ENCODE peak calls at places on chromosome 4, in ten cellular contexts. R is thoracic aorta, B is esophagus squamous epithelium, L is HL-60, O is suprapubic skin, F is lung, G is brain microvascular endothelial cell, I is NB4, H is AG10803, W is foreskin fibroblast. K is an unnamed sample.

GRCh38 chr4:55819634-55820033 is at the start of gene EXOC1L:
- DNase-seq in F (no peak), I (peak), L (no peak), O (no peak), H (no peak), R (no peak), B (no peak), G (peak), W (peak), K (no peak)

GRCh38 chr4:186952709-186953108 is 229.1 kb upstream of the FAT1 start:
- DNase-seq in F (no peak), B (no peak), G (no peak), H (no peak), R (no peak), I (no peak), O (no peak), L (no peak), W (no peak), K (no peak)

GRCh38 chr4:95107635-95108034 is 349.9 kb downstream of the BMPR1B start:
- DNase-seq in F (no peak), B (no peak), H (peak), G (peak), I (no peak), R (no peak), L (no peak), O (no peak), W (peak), K (no peak)

GRCh38 chr4:141391771-141392170 is 171.1 kb downstream of the ZNF330 start:
- DNase-seq in I (no peak), O (no peak), W (peak), H (peak), F (no peak), R (no peak), G (no peak), L (no peak), B (no peak), K (no peak)

GRCh38 chr4:184688447-184688846 is 38.9 kb downstream of the PRIMPOL start:
- DNase-seq in H (peak), O (no peak), L (no peak), F (no peak), R (no peak), G (peak), I (no peak), W (peak), B (no peak), K (no peak)

GRCh38 chr4:36285784-36286480 is 4.5 kb downstream of the DTHD1 start:
- DNase-seq in G (no peak), L (peak), I (peak), W (no peak), B (no peak), O (no peak), F (no peak), H (no peak), R (no peak), K (no peak)

GRCh38 chr4:118279920-118280432 is 72.8 kb downstream of the PRSS12 start:
- DNase-seq in O (no peak), I (peak), W (peak), F (no peak), G (no peak), B (no peak), H (no peak), L (peak), R (no peak), K (no peak)

GRCh38 chr4:74394476-74395136 is 29.7 kb downstream of the EREG start:
- DNase-seq in L (no peak), R (no peak), H (no peak), F (no peak), W (peak), G (peak), I (no peak), B (no peak), O (no peak), K (no peak)

GRCh38 chr4:123744664-123745290 is 348.2 kb downstream of the SPRY1 start:
- DNase-seq in W (no peak), H (peak), O (peak), G (no peak), R (no peak), I (peak), L (peak), B (no peak), F (peak), K (no peak)

GRCh38 chr4:43337707-43338106 is 445.2 kb downstream of the GRXCR1 start:
- DNase-seq in B (no peak), O (no peak), H (peak), F (no peak), W (peak), G (no peak), I (no peak), R (no peak), L (no peak), K (no peak)

GRCh38 chr4:25029479-25030282 is 1.1 kb downstream of the LGI2 start:
- DNase-seq in B (no peak), R (no peak), W (no peak), L (no peak), G (no peak), F (no peak), H (no peak), I (no peak), O (no peak), K (no peak)

GRCh38 chr4:87677731-87678130 is 27.7 kb downstream of the DMP1 start:
- DNase-seq in B (no peak), G (no peak), I (no peak), W (no peak), O (no peak), H (no peak), L (no peak), F (no peak), R (no peak), K (peak)

GRCh38 chr4:37219251-37219650 is 25.3 kb upstream of the NWD2 start:
- DNase-seq in F (no peak), H (no peak), O (no peak), R (no peak), W (no peak), I (no peak), B (no peak), G (no peak), L (no peak), K (no peak)

GRCh38 chr4:115780268-115780667 is 666.8 kb upstream of the NDST4 start:
- DNase-seq in R (no peak), F (no peak), G (no peak), L (no peak), W (no peak), H (no peak), O (no peak), B (no peak), I (no peak), K (no peak)

GRCh38 chr4:104967034-104967401 is 179.7 kb upstream of the TET2 start:
- DNase-seq in W (no peak), H (no peak), B (no peak), G (no peak), I (peak), F (no peak), O (no peak), R (no peak), L (no peak), K (no peak)

GRCh38 chr4:120704529-120704928 is 218.0 kb downstream of the PRDM5 start:
- DNase-seq in G (no peak), W (no peak), I (no peak), L (no peak), O (no peak), R (no peak), F (no peak), B (no peak), H (no peak), K (no peak)

GRCh38 chr4:70714061-70714468 is 7.7 kb upstream of the RUFY3 start:
- DNase-seq in L (no peak), O (no peak), F (no peak), H (peak), R (no peak), G (no peak), B (no peak), W (peak), I (peak), K (no peak)

GRCh38 chr4:75432683-75433082 is 81.5 kb downstream of the RCHY1 start:
- DNase-seq in H (peak), O (no peak), G (peak), F (no peak), B (no peak), I (peak), R (no peak), W (peak), L (no peak), K (no peak)

GRCh38 chr4:2042207-2042946 is 16.8 kb upstream of the NAT8L start:
- DNase-seq in R (no peak), F (no peak), B (no peak), I (peak), G (no peak), L (no peak), H (no peak), O (peak), W (peak), K (no peak)

GRCh38 chr4:110518889-110519490 is 43.0 kb downstream of the ENPEP start:
- DNase-seq in O (no peak), I (peak), F (no peak), R (no peak), B (no peak), L (no peak), G (peak), H (peak), W (peak), K (no peak)

GRCh38 chr4:16259531-16260246 is 33.4 kb upstream of the TAPT1 start:
- DNase-seq in B (no peak), L (no peak), G (peak), F (no peak), W (peak), R (no peak), O (no peak), H (peak), I (no peak), K (no peak)

GRCh38 chr4:150867148-150867547 is 147.9 kb downstream of the LRBA start:
- DNase-seq in F (no peak), B (no peak), R (no peak), G (peak), W (peak), O (no peak), L (peak), H (peak), I (peak), K (peak)

GRCh38 chr4:38152305-38152704 is 192.1 kb downstream of the PTTG2 start:
- DNase-seq in R (no peak), B (no peak), L (no peak), G (peak), W (no peak), F (no peak), H (peak), I (no peak), O (no peak), K (no peak)

GRCh38 chr4:94680131-94680862 is 77.5 kb upstream of the BMPR1B start:
- DNase-seq in I (no peak), R (no peak), H (no peak), F (no peak), G (no peak), O (no peak), W (no peak), B (no peak), L (no peak), K (no peak)

GRCh38 chr4:39698424-39699009 is 581 bp downstream of the UBE2K start:
- DNase-seq in R (no peak), I (peak), L (no peak), O (no peak), H (no peak), F (peak), B (no peak), W (peak), G (no peak), K (peak)

GRCh38 chr4:61200991-61201526 is 933 bp downstream of the ADGRL3 start:
- DNase-seq in R (no peak), L (peak), B (no peak), O (peak), I (no peak), W (peak), F (no peak), H (no peak), G (peak), K (no peak)

GRCh38 chr4:164215113-164215741 is 538.7 kb upstream of the SMIM31 start:
- DNase-seq in I (no peak), R (no peak), L (no peak), O (no peak), G (no peak), W (no peak), F (no peak), B (no peak), H (no peak), K (no peak)

GRCh38 chr4:26171953-26172352 is 148.9 kb upstream of the RBPJ start:
- DNase-seq in O (no peak), B (no peak), G (peak), I (no peak), R (no peak), L (no peak), F (no peak), W (peak), H (peak), K (no peak)

GRCh38 chr4:142396279-142396678 is 449.8 kb downstream of the INPP4B start:
- DNase-seq in O (no peak), B (no peak), W (peak), R (no peak), H (peak), I (no peak), F (no peak), L (no peak), G (no peak), K (no peak)

GRCh38 chr4:18127030-18127429 is 105.5 kb upstream of the LCORL start:
- DNase-seq in O (no peak), F (no peak), R (no peak), I (no peak), L (no peak), W (no peak), H (no peak), G (no peak), B (no peak), K (no peak)

GRCh38 chr4:80680934-80681333 is 345.4 kb downstream of the CFAP299 start:
- DNase-seq in W (no peak), H (no peak), F (no peak), L (no peak), G (no peak), O (no peak), R (no peak), B (no peak), I (no peak), K (no peak)

GRCh38 chr4:137529432-137529831 is 2.9 kb downstream of the PCDH18 start:
- DNase-seq in W (no peak), B (no peak), G (no peak), L (no peak), F (no peak), O (no peak), H (no peak), I (no peak), R (no peak), K (no peak)

GRCh38 chr4:4350909-4351308 is 36.0 kb upstream of the NSG1 start:
- DNase-seq in H (no peak), R (no peak), O (no peak), L (no peak), I (no peak), B (no peak), W (no peak), G (no peak), F (no peak), K (no peak)

GRCh38 chr4:87370071-87370470 is 20.9 kb downstream of the HSD17B11 start:
- DNase-seq in G (no peak), I (no peak), W (no peak), O (no peak), H (no peak), F (no peak), L (no peak), R (no peak), B (no peak), K (no peak)

GRCh38 chr4:25439913-25440477 is 62.9 kb downstream of the ANAPC4 start:
- DNase-seq in F (peak), L (peak), H (peak), I (peak), W (peak), G (peak), R (peak), B (no peak), O (no peak), K (peak)

GRCh38 chr4:121070274-121070673 is 2.1 kb downstream of the NDNF start:
- DNase-seq in L (no peak), F (peak), I (no peak), B (no peak), R (no peak), G (no peak), W (peak), H (no peak), O (no peak), K (no peak)

GRCh38 chr4:3629665-3630064 is 97.4 kb upstream of the LRPAP1 start:
- DNase-seq in O (no peak), R (no peak), F (no peak), G (no peak), H (no peak), I (no peak), B (no peak), W (no peak), L (no peak), K (no peak)

DNA sequence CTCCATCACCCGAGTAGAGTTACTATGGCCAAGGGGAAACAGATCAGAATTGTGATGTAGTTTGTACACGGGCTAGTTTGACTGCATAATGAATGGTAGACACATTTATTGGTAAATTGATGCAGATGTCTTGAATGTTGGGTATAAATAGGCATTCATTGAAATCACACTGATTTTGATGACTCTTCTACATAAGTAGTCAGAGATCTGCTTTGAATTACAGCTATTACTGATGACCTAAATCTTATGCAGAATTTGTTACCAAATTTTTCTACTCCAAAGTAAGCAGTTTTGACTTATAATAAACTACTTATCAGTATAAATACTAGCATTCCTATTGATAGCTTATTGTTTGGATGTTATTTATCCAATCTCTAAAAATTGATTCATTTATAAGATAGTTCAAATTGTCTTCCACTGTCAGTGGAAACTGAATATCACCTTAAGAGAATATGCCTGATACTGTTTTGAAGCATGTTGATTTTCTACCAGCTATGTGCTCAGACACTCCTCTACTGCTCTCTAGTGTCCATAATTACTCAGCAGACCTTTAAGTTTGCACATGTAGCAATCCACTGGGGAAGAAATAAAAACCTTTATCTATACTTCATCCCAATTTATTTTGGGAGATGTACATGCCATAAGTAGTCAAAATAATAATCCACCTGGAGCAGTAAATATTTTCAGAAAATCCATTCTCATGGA is 120.3 kb downstream of the RASL11B start:
- DNase-seq in H (peak), R (no peak), G (peak), W (peak), F (no peak), I (peak), B (no peak), O (no peak), L (no peak), K (no peak)
- TF ChIP-seq CTCF in H (peak), R (peak), G (peak), W (peak), F (peak), I (peak), B (peak), O (peak), L (peak), K (peak)

DNA sequence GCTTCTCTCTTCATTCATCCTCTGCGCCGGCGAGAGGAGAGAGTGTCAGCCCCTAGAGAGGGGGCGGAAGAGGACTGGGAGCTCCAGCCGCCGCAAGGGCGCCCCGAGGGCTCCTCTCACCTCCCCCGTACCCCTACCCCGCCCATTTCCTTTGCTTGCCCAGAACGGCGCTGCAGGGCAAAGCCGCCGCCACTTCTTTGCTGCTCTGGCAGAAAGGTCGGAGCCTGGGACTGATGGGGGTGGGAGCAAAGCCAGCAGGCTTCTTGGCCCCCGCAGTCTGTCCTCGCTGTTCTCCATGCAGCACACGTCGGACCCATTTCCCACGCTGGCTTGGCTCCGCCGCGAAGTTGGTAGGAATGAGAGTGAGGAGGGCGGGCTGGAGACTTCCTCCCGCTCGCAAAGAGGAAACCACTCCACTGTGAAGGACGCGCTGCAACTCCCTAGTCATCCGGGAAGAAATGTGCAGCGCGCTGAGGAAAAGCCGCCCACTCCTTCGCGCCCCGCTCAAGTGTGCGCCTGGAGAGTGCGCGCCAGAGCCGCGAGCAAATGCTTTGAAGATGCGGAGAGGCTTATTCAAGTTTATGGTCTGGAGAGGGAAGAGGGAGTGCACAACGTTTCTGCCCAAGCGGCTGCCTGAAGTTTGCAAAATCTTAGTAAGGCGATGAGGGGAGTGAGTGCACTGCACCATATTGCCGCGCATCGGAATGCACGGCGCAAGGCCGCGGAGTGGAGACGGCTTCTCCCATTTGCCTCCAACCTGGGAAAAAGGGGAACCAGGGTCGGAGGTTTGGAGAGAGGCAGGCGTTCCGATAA is 2.8 kb upstream of the PCDH7 start:
- DNase-seq in L (no peak), F (peak), W (peak), O (no peak), R (no peak), H (peak), B (no peak), G (peak), I (peak), K (peak)
- H3K4me3 ChIP-seq in L (peak), F (peak), W (peak), O (peak), R (peak), H (peak), B (peak), G (peak), I (peak), K (peak)

GRCh38 chr4:8407316-8407715 is 33.2 kb downstream of the ACOX3 start:
- DNase-seq in H (no peak), I (no peak), B (no peak), R (no peak), W (no peak), L (no peak), O (no peak), F (no peak), G (no peak), K (no peak)
- TF ChIP-seq CTCF in H (no peak), I (no peak), B (no peak), R (no peak), W (no peak), L (no peak), O (no peak), F (no peak), G (no peak), K (no peak)

GRCh38 chr4:576991-577498 is 950 bp upstream of the TMEM271 start:
- DNase-seq in W (peak), O (no peak), G (no peak), R (no peak), H (no peak), L (no peak), I (no peak), F (no peak), B (no peak), K (no peak)
- H3K4me3 ChIP-seq in W (no peak), O (peak), G (no peak), R (no peak), H (no peak), L (no peak), I (peak), F (no peak), B (no peak), K (no peak)

DNA sequence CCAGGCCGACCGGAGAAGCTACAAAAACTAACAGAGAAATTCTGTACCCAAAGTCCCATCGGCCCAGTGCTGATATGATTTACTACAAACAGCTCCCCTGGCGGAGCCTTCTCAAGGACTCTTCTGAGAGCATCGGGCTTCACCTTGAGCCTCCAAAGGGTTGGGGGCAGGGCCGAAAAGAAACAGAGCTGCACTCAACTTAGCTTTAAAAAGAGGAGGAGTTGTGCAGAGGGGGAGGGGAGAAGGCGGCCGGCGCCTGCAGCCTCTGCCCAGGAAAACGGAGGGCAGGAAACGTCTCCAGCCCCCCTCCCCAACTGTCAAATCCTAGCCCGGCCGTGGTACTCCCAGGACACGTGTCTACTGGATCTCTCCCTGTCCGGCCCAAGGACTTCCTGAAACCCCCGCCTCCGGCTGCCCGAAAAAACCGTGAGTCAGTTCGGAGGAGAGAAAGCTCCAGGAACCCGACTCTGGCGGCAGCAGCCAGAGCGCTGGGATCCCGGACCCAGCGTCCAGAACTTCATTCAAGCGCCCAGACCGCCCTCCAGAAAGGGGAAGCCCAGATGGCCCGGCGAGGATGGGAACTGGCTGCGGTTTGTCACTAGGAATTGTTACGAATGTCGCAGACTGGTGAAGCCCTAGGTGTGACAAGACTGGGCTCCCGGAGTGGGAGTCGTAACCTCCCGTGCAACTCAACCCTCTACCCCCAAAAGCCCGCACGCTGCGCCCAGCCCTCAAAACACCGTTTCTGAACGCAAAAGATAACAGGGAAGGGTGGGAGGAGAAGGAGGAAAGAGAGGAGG is 1.0 kb downstream of the ADAMTS3 start:
- DNase-seq in I (peak), R (peak), L (no peak), W (peak), G (peak), H (peak), O (peak), F (peak), B (no peak), K (peak)
- TF ChIP-seq CTCF in I (no peak), R (peak), L (no peak), W (peak), G (peak), H (peak), O (no peak), F (no peak), B (peak), K (no peak)

K was measured in heart right ventricle.